ENCODE peak calls at places on chromosomes 3 and 15, in six cellular contexts. N is activated CD8-positive, alpha-beta memory T cell treated with anti-CD3 and anti-CD28 coated beads for 24 hours; D is stimulated activated CD4-positive, alpha-beta T cell treated with anti-CD3 and anti-CD28 coated beads, Interleukin-1b, Interleukin-23, amount 100 ng/mL, for 24 hours; G is cardiac fibroblast; T is GM20000; J is esophagus squamous epithelium. K is an unnamed sample.
A peak's percentile ranks its signal among the peaks of the same experiment; 100 is the strongest.

GRCh38 chr15:28989239-28989830 is 103.6 kb downstream of the APBA2 start:
- DNase-seq in D (no peak), N (no peak), J (no peak), G (no peak), T (no peak), K (peak; percentile 13)

GRCh38 chr3:127135241-127136023 is 57.5 kb upstream of the PRR23E start:
- DNase-seq in J (no peak), N (no peak), D (peak; percentile 12), G (peak; percentile 24), T (no peak), K (no peak)

GRCh38 chr3:70702132-70702531 is 389.7 kb upstream of the MDFIC2 start:
- DNase-seq in G (peak; percentile 26), N (no peak), J (no peak), D (no peak), T (no peak), K (no peak)

GRCh38 chr3:51813539-51813938 is 34.5 kb upstream of the IQCF6 start:
- DNase-seq in J (no peak), T (no peak), N (no peak), D (no peak), G (no peak), K (no peak)

GRCh38 chr3:170258105-170258487 is 35.9 kb downstream of the PRKCI start:
- DNase-seq in T (no peak), J (no peak), N (no peak), G (no peak), D (no peak), K (no peak)

GRCh38 chr3:45907769-45908705 is 21.7 kb downstream of the CCR9 start:
- DNase-seq in T (no peak), G (peak; percentile 68), D (no peak), J (no peak), N (no peak), K (no peak)

GRCh38 chr3:129575987-129576364 is 30.5 kb downstream of the PLXND1 start:
- DNase-seq in G (no peak), T (no peak), N (no peak), J (no peak), D (no peak), K (no peak)

GRCh38 chr3:111676177-111677021 is 81.3 kb upstream of the ZBED2 start:
- DNase-seq in N (no peak), T (no peak), G (peak; percentile 75), D (no peak), J (no peak), K (no peak)

GRCh38 chr3:149736180-149737100 is 15.8 kb downstream of the COMMD2 start:
- DNase-seq in N (no peak), D (no peak), T (no peak), J (no peak), G (peak; percentile 66), K (no peak)

GRCh38 chr15:48868549-48868948 is 9.4 kb upstream of the EID1 start:
- DNase-seq in D (no peak), N (no peak), G (peak; percentile 88), J (no peak), T (no peak), K (no peak)

GRCh38 chr3:44803298-44803697 is 41.7 kb downstream of the KIF15 start:
- DNase-seq in D (no peak), T (no peak), J (no peak), G (no peak), N (no peak), K (no peak)

GRCh38 chr15:70152070-70152480 is 54.4 kb upstream of the TLE3 start:
- DNase-seq in T (no peak), D (no peak), G (no peak), N (no peak), J (no peak), K (no peak)

GRCh38 chr3:31562525-31562924 is 29.8 kb downstream of the STT3B start:
- DNase-seq in G (no peak), T (no peak), J (no peak), D (peak; percentile 10), N (no peak), K (no peak)

GRCh38 chr3:43525941-43526607 is 95.7 kb downstream of the ANO10 start:
- DNase-seq in J (no peak), T (no peak), D (no peak), N (no peak), G (peak; percentile 39), K (no peak)

GRCh38 chr15:81222007-81222406 is 25.3 kb downstream of the IL16 start:
- DNase-seq in T (no peak), J (no peak), D (no peak), N (no peak), G (no peak), K (no peak)

GRCh38 chr3:195248281-195248680 is 22.7 kb downstream of the XXYLT1 start:
- DNase-seq in J (no peak), G (peak; percentile 31), N (peak; percentile 33), D (no peak), T (no peak), K (no peak)

GRCh38 chr3:58041182-58041825 is 33.1 kb downstream of the FLNB start:
- DNase-seq in G (peak; percentile 53), D (no peak), T (no peak), J (no peak), N (no peak), K (no peak)

GRCh38 chr3:133209871-133210550 is 171.8 kb downstream of the TMEM108 start:
- DNase-seq in D (no peak), G (peak; percentile 21), N (no peak), T (no peak), J (no peak), K (peak; percentile 54)

GRCh38 chr3:152026033-152026556 is 152.7 kb downstream of the SUCNR1 start:
- DNase-seq in G (peak; percentile 93), J (no peak), T (no peak), D (no peak), N (no peak), K (no peak)

GRCh38 chr3:77746892-77747291 is 707.0 kb downstream of the ROBO2 start:
- DNase-seq in J (no peak), N (no peak), D (no peak), T (no peak), G (no peak), K (no peak)

K was measured in NCI-H1048.